ENCODE peak calls at places on chromosomes 6 and 20, in five cellular contexts. H, C, F, Z and L are unnamed samples.

GRCh38 chr20:3121955-3122610 is 37.6 kb upstream of the AVP start:
- DNase-seq in H (no peak), C (no peak), F (no peak), Z (no peak), L (no peak)

GRCh38 chr20:58623579-58624473 is 27.3 kb upstream of the STX16 start:
- DNase-seq in H (no peak), C (no peak), F (peak), Z (no peak), L (no peak)

GRCh38 chr20:57238089-57238488 is 28.4 kb downstream of the BMP7 start:
- DNase-seq in H (no peak), C (no peak), F (no peak), Z (no peak), L (no peak)

GRCh38 chr6:101397199-101397598 is 3.7 kb downstream of the GRIK2 start:
- DNase-seq in H (no peak), C (no peak), F (no peak), Z (no peak), L (no peak)

GRCh38 chr6:130033999-130034814 is 15.8 kb downstream of the L3MBTL3 start:
- DNase-seq in H (no peak), C (no peak), F (peak), Z (no peak), L (no peak)

GRCh38 chr20:63896136-63896890 is 1.4 kb downstream of the DNAJC5 start:
- DNase-seq in H (peak), C (peak), F (peak), Z (peak), L (peak)

GRCh38 chr6:54878705-54879104 is 32.1 kb downstream of the FAM83B start:
- DNase-seq in H (no peak), C (no peak), F (no peak), Z (no peak), L (no peak)

GRCh38 chr6:161074496-161075140 is 83.0 kb downstream of the MAP3K4 start:
- DNase-seq in H (no peak), C (no peak), F (no peak), Z (no peak), L (no peak)

GRCh38 chr20:36860811-36861624 is 14.9 kb upstream of the TLDC2 start:
- DNase-seq in H (no peak), C (no peak), F (no peak), Z (no peak), L (no peak)

DNA sequence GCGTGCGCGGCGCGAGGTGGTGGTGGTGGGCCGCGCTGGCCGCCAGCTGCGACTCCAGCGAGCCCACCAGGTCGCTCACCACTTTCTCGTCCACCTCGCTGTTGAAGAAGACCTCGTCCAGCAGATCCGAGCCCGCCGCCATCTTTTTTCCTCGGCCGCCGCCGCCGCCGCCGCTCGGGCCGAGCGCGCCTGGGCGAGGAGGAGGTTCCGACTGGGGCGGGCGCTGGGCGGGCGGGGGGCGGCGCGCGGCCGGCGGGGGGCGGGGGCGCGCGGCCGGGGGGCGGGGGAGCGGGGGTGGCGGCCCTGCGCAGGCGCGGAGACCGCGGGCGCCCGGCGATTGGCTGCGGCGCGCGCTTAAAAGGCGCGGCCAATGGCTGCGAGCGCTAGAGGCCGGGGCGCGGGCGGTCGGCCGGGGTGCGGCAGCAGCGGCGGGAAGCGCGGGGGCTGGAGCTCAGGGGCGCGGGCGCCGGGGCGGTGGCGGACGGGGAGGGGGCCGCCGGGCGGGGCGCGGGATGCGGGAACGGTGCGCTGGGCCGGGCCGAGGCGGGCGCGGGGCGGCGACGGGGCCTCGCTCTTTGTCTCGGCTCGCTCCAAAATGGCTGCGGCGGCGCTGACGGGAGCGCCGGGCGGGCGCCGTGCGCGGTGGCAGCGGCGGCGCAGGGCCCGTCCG is at the start of gene TAF4:
- DNase-seq in H (no peak), C (peak), F (peak), Z (peak), L (peak)
- TF ChIP-seq CTCF in H (no peak), C (no peak), F (no peak), Z (no peak), L (no peak)

GRCh38 chr6:139117734-139118133 is 17.1 kb upstream of the HECA start:
- DNase-seq in H (no peak), C (no peak), F (peak), Z (no peak), L (no peak)
- TF ChIP-seq CTCF in H (peak), C (no peak), F (peak), Z (no peak), L (no peak)

DNA sequence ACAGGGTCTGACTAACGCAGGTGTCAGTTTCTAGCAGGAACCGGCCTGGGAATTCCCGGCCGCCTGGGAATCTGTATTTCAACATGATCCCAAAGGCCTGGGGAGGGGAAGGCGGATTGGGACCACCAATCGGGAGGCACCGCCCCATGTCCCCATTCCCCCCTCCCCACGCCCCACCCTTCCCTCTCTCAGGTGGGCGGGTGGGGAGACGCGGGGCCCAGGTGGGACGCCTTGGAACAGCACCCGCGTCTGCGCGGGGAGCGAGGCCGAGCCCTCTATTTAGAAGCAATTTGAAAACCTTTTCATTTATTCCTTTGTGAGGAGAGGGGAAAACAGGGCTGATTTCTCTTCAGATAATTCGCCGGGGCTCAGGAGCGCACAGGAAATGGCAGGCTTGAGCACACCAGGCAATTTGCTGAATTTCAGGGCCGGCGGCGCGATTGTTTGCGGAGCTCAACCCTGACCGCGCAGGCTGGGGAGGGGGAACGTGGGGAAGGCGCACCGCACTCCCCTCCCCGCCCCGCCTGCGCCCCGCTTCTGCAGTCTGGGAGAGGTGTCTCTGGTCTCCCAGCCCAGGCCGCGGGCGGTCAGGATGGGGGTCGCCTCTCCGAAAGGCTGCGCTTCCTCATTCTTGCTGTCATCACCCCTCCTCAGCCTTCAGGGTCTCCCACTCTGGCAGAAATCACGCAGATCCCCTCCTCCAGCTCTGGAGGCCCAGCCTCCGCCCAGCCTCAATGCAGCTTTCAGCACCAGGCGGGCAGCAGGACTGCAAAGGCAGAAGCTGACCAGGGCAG is 170.1 kb downstream of the GRM4 start:
- DNase-seq in H (no peak), C (peak), F (no peak), Z (peak), L (no peak)
- TF ChIP-seq CTCF in H (no peak), C (no peak), F (no peak), Z (no peak), L (no peak)

GRCh38 chr6:88520445-88520844 is 354.3 kb upstream of the CNR1 start:
- DNase-seq in H (no peak), C (no peak), F (no peak), Z (no peak), L (no peak)

GRCh38 chr6:88520020-88520338 is 353.8 kb upstream of the CNR1 start:
- DNase-seq in H (no peak), C (no peak), F (no peak), Z (no peak), L (no peak)

GRCh38 chr6:88513920-88514319 is 347.8 kb upstream of the CNR1 start:
- DNase-seq in H (no peak), C (no peak), F (no peak), Z (no peak), L (no peak)

GRCh38 chr6:88519227-88520019 is 353.3 kb upstream of the CNR1 start:
- DNase-seq in H (no peak), C (no peak), F (no peak), Z (no peak), L (no peak)

GRCh38 chr6:88517737-88518136 is 351.6 kb upstream of the CNR1 start:
- DNase-seq in H (no peak), C (no peak), F (no peak), Z (no peak), L (no peak)
- TF ChIP-seq CTCF in H (no peak), C (no peak), F (no peak), Z (no peak), L (no peak)

DNA sequence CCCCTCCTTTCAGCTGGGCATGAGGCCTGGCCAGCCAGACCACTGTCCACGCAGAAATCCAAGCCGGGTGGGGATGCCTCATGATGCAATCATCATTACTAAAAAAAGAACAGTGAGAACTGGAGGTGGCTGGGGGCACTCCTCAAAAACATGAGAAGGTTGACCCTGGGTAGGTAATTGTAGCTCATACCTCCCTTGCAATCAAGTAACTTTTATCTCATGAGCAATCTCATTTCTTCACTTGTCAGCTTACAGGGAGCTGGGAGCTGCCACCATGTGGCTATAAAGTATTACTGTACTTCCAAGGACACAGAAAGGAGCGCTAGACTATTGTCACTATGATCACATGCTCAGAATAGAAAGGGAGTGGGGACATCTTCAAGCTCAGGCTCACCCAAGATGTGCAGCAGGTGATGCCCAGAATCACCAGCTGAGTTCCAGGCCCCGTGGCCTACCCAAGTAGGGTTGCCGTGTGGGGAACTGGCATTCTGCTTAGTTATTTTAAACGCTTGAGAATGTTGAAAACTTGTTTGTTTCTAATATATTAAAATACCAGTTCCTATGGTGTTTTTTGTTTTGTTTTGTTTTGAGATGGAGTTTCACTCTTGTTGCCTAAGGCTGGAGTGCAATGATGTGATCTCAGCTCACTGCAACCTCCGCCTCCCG is 3.0 kb upstream of the CDH26 start:
- DNase-seq in H (no peak), C (no peak), F (peak), Z (no peak), L (no peak)
- TF ChIP-seq CTCF in H (peak), C (peak), F (peak), Z (no peak), L (no peak)

DNA sequence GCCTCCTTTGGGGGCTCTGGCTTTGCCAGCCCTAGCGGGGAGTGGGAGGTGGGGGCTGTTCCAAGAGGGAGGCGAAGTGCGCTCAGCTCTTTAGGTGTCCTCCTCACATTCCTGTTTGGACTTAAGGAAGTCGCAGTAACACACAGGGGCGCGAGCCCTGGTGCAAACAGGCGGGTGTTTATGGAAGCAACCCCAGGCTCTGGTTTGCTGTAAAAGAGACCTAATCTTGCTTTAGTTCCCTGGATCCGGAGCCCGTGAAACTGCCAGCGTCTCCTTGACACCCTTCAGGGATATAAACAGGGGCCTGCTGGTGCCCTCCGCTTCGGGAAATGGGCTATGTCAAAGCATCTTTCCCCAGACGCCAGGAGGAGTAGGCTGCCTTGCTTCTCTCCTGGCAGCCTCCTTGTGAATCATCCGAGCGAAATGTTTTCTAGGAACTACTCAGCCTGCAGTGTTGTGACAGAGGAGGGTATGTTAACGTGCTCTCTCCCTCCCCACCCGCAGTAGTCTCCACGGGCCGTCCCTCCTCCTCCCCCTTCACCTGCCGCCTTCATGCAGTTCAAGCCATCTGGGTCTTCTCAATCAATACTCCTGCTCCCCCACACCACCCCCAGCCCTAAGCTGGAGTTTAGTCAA is 168.0 kb upstream of the LRFN2 start:
- DNase-seq in H (no peak), C (peak), F (no peak), Z (no peak), L (no peak)
- TF ChIP-seq CTCF in H (no peak), C (no peak), F (no peak), Z (no peak), L (no peak)

DNA sequence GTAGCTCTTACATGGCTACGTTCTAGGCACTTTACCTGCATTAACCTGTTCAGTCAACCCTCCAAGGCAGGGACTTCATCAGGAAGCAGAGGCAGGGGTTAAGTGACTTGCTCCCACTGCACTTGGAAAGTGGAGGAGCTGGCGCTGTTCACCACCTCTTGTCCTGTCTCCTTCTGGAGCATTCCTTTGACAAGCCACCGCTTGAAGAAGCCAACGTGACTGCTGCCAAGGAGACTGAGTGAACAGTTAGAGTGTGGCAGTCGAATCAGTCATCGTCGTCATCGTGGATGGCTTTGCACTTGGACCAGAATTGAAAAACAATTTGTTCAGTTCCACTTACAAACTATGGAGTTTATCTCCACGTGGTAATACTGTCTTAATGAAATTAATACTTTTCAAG is 60.9 kb downstream of the TULP4 start:
- DNase-seq in H (no peak), C (no peak), F (no peak), Z (no peak), L (no peak)
- TF ChIP-seq CTCF in H (no peak), C (no peak), F (no peak), Z (no peak), L (no peak)